ENCODE peak calls at places on chromosomes 5 and 9, in five cellular contexts. H, F, E, Q and D are unnamed samples.

GRCh38 chr5:139543423-139543991 is 17.6 kb upstream of the UBE2D2 start:
- ATAC-seq in E (peak; percentile 97), Q (peak; percentile 99), H (peak; percentile 100), F (peak; percentile 99), D (peak; percentile 98)

GRCh38 chr5:60338846-60339245 is 361.1 kb downstream of the DEPDC1B start:
- ATAC-seq in H (no peak), F (no peak), E (no peak), Q (no peak), D (no peak)

GRCh38 chr9:130794923-130795495 is 40.0 kb upstream of the ABL1 start:
- ATAC-seq in H (peak; percentile 35), F (no peak), Q (no peak), E (no peak), D (no peak)

GRCh38 chr5:135339623-135340022 is 59.4 kb downstream of the MACROH2A1 start:
- ATAC-seq in F (no peak), Q (no peak), H (no peak), E (no peak), D (no peak)

GRCh38 chr9:131174681-131175239 is 49.4 kb downstream of the NUP214 start:
- ATAC-seq in H (no peak), Q (no peak), E (no peak), F (no peak), D (peak; percentile 79)

GRCh38 chr9:111657051-111657450 is 4.4 kb upstream of the GNG10 start:
- ATAC-seq in E (no peak), F (no peak), Q (no peak), H (no peak), D (no peak)

GRCh38 chr9:36900136-36900855 is 133.8 kb downstream of the PAX5 start:
- ATAC-seq in Q (no peak), E (no peak), F (no peak), H (no peak), D (no peak)

GRCh38 chr9:128940946-128941755 is 6.3 kb downstream of the DOLK start:
- ATAC-seq in F (no peak), E (no peak), Q (no peak), H (no peak), D (no peak)

GRCh38 chr9:107351382-107352045 is 68.4 kb downstream of the RAD23B start:
- ATAC-seq in H (no peak), F (no peak), E (no peak), Q (no peak), D (no peak)

GRCh38 chr9:136140046-136140445 is 21.4 kb upstream of the TMEM250 start:
- ATAC-seq in H (no peak), F (no peak), Q (no peak), E (no peak), D (no peak)

GRCh38 chr5:78293856-78294249 is 645 bp downstream of the AP3B1 start:
- ATAC-seq in E (no peak), H (no peak), Q (no peak), F (no peak), D (no peak)